ENCODE peak calls at places on chromosomes 11 and 22, in four cellular contexts. One of them, this sample, is unnamed.

GRCh38 chr11:73866095-73866579 is 10.5 kb downstream of the COA4 start:
- DNase-seq in stomach: no peak
- DNase-seq in left ventricle myocardium inferior: no peak
- DNase-seq in foreskin keratinocyte: no peak
- DNase-seq in this sample: no peak

GRCh38 chr11:62542111-62542745 is 4.4 kb downstream of the AHNAK start:
- DNase-seq in foreskin keratinocyte: no peak
- DNase-seq in left ventricle myocardium inferior: no peak
- DNase-seq in stomach: peak
- DNase-seq in this sample: peak

GRCh38 chr11:5689551-5689983 is at the start of gene TRIM22:
- DNase-seq in left ventricle myocardium inferior: peak
- DNase-seq in stomach: peak
- DNase-seq in foreskin keratinocyte: peak
- DNase-seq in this sample: peak

GRCh38 chr11:104892723-104893511 is 5.3 kb downstream of the CASP12 start:
- DNase-seq in left ventricle myocardium inferior: no peak
- DNase-seq in foreskin keratinocyte: no peak
- DNase-seq in stomach: no peak
- DNase-seq in this sample: no peak

GRCh38 chr22:41410311-41410751 is 28.6 kb downstream of the TEF start:
- DNase-seq in left ventricle myocardium inferior: peak
- DNase-seq in foreskin keratinocyte: no peak
- DNase-seq in stomach: peak
- DNase-seq in this sample: no peak

GRCh38 chr11:108743851-108744250 is 79.0 kb downstream of the DDX10 start:
- DNase-seq in stomach: no peak
- DNase-seq in left ventricle myocardium inferior: no peak
- DNase-seq in foreskin keratinocyte: no peak
- DNase-seq in this sample: no peak

GRCh38 chr11:9825315-9825714 is 161.4 kb downstream of the SWAP70 start:
- DNase-seq in left ventricle myocardium inferior: no peak
- DNase-seq in foreskin keratinocyte: peak
- DNase-seq in stomach: no peak
- DNase-seq in this sample: no peak

GRCh38 chr11:85823816-85824215 is 12.9 kb upstream of the SYTL2 start:
- DNase-seq in left ventricle myocardium inferior: no peak
- DNase-seq in foreskin keratinocyte: no peak
- DNase-seq in stomach: no peak
- DNase-seq in this sample: no peak

GRCh38 chr22:47168900-47169800 is 406.7 kb downstream of the TBC1D22A start:
- DNase-seq in foreskin keratinocyte: no peak
- DNase-seq in left ventricle myocardium inferior: no peak
- DNase-seq in stomach: peak
- DNase-seq in this sample: no peak

GRCh38 chr11:74926304-74927030 is 22.4 kb downstream of the XRRA1 start:
- DNase-seq in foreskin keratinocyte: no peak
- DNase-seq in left ventricle myocardium inferior: no peak
- DNase-seq in stomach: no peak
- DNase-seq in this sample: no peak

GRCh38 chr11:127789887-127790286 is 789.3 kb upstream of the KIRREL3 start:
- DNase-seq in stomach: no peak
- DNase-seq in left ventricle myocardium inferior: no peak
- DNase-seq in foreskin keratinocyte: no peak
- DNase-seq in this sample: no peak

GRCh38 chr11:118618991-118619375 is 11.6 kb downstream of the PHLDB1 start:
- DNase-seq in left ventricle myocardium inferior: peak
- DNase-seq in foreskin keratinocyte: no peak
- DNase-seq in stomach: no peak
- DNase-seq in this sample: no peak

GRCh38 chr11:47083913-47084312 is 92.8 kb downstream of the ARFGAP2 start:
- DNase-seq in left ventricle myocardium inferior: no peak
- DNase-seq in stomach: no peak
- DNase-seq in foreskin keratinocyte: peak
- DNase-seq in this sample: no peak

GRCh38 chr11:30018443-30018842 is 1.6 kb upstream of the KCNA4 start:
- DNase-seq in stomach: no peak
- DNase-seq in left ventricle myocardium inferior: no peak
- DNase-seq in foreskin keratinocyte: no peak
- DNase-seq in this sample: no peak

GRCh38 chr11:30015725-30016449 is 943 bp downstream of the KCNA4 start:
- DNase-seq in foreskin keratinocyte: no peak
- DNase-seq in left ventricle myocardium inferior: no peak
- DNase-seq in stomach: no peak
- DNase-seq in this sample: no peak

GRCh38 chr11:30019481-30019880 is 2.7 kb upstream of the KCNA4 start:
- DNase-seq in foreskin keratinocyte: no peak
- DNase-seq in left ventricle myocardium inferior: no peak
- DNase-seq in stomach: no peak
- DNase-seq in this sample: no peak

GRCh38 chr11:30017467-30017895 is 651 bp upstream of the KCNA4 start:
- DNase-seq in foreskin keratinocyte: no peak
- DNase-seq in stomach: no peak
- DNase-seq in left ventricle myocardium inferior: no peak
- DNase-seq in this sample: no peak

DNA sequence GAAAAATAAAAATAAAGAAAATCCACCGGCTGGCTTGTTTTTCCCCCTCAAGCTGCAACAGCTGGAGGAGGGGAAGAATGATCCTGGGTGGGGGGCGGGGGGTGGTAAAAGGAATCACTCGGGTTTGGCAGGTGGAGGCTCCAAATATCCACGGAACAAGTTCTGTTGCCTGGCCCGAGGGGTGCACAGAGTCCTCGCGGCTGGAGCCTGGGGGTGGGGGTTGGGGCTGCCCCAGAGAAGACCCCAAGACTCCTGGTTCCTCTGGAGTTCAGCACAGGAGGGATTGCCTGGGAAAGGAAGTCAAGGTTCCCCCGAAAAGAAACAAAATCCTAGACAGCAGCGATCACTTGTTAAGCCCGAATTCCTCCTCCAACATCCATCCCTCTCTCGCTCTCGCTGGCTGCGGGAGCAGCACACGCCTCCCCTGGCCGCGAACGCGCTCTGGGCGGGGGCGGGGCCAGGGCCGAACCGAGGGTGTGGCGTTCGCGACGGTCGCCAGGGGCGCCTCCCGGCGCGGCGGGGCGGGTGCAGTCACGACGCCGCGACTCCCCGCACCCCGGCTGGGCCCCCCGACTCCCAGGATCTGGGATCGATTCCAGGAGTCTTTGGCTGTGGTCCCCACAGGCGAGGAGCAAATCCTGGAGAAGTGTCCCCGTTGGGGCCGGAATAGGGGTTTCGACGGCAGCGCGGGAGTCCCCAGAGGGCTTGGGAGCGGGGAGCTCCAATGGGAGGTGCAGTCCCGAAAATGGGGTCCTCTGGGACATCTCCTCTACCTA is at the start of gene KCNA4:
- DNase-seq in foreskin keratinocyte: no peak
- DNase-seq in stomach: no peak
- DNase-seq in left ventricle myocardium inferior: peak
- DNase-seq in this sample: no peak
- TF ChIP-seq CTCF in foreskin keratinocyte: no peak
- TF ChIP-seq CTCF in stomach: no peak
- TF ChIP-seq CTCF in left ventricle myocardium inferior: peak
- TF ChIP-seq CTCF in this sample: no peak

GRCh38 chr11:14892577-14892976 is 546 bp upstream of the CYP2R1 start:
- DNase-seq in stomach: no peak
- DNase-seq in foreskin keratinocyte: no peak
- DNase-seq in left ventricle myocardium inferior: no peak
- DNase-seq in this sample: no peak

GRCh38 chr11:14892036-14892556 is at the start of gene CYP2R1:
- DNase-seq in stomach: peak
- DNase-seq in foreskin keratinocyte: peak
- DNase-seq in left ventricle myocardium inferior: peak
- DNase-seq in this sample: peak

GRCh38 chr11:14886509-14886908 is 5.5 kb downstream of the CYP2R1 start:
- DNase-seq in left ventricle myocardium inferior: no peak
- DNase-seq in foreskin keratinocyte: no peak
- DNase-seq in stomach: no peak
- DNase-seq in this sample: no peak

GRCh38 chr11:14894657-14895598 is 2.9 kb upstream of the CYP2R1 start:
- DNase-seq in left ventricle myocardium inferior: peak
- DNase-seq in foreskin keratinocyte: no peak
- DNase-seq in stomach: no peak
- DNase-seq in this sample: no peak

GRCh38 chr11:14891143-14892035 is 642 bp downstream of the CYP2R1 start:
- DNase-seq in stomach: peak
- DNase-seq in left ventricle myocardium inferior: peak
- DNase-seq in foreskin keratinocyte: peak
- DNase-seq in this sample: peak
- TF ChIP-seq CTCF in stomach: no peak
- TF ChIP-seq CTCF in left ventricle myocardium inferior: no peak
- TF ChIP-seq CTCF in foreskin keratinocyte: no peak
- TF ChIP-seq CTCF in this sample: no peak

GRCh38 chr11:3382613-3383275 is 3.8 kb upstream of the ZNF195 start:
- DNase-seq in left ventricle myocardium inferior: no peak
- DNase-seq in stomach: no peak
- DNase-seq in foreskin keratinocyte: no peak
- DNase-seq in this sample: no peak
- TF ChIP-seq CTCF in left ventricle myocardium inferior: no peak
- TF ChIP-seq CTCF in stomach: no peak
- TF ChIP-seq CTCF in foreskin keratinocyte: no peak
- TF ChIP-seq CTCF in this sample: no peak

GRCh38 chr11:17498475-17498874 is 21.8 kb upstream of the ABCC8 start:
- DNase-seq in stomach: no peak
- DNase-seq in left ventricle myocardium inferior: no peak
- DNase-seq in foreskin keratinocyte: no peak
- DNase-seq in this sample: no peak
- TF ChIP-seq CTCF in stomach: no peak
- TF ChIP-seq CTCF in left ventricle myocardium inferior: no peak
- TF ChIP-seq CTCF in foreskin keratinocyte: no peak
- TF ChIP-seq CTCF in this sample: peak

This sample was measured in GM13977.